ENCODE peak calls at places on chromosomes 3 and 15, in nine cellular contexts. S is GM13977, P is body of pancreas, E is esophagus squamous epithelium, H is GM06990, Z is endodermal cell, G is cardiac fibroblast, C is tibial nerve, X is fibroblast of pulmonary artery. N is an unnamed sample.

GRCh38 chr3:134027631-134028030 is 2.1 kb downstream of the SLCO2A1 start:
- DNase-seq in S (no peak), P (no peak), E (no peak), H (no peak), Z (no peak), G (no peak), C (no peak), X (no peak), N (no peak)

GRCh38 chr15:51229907-51230328 is 108.5 kb downstream of the CYP19A1 start:
- DNase-seq in S (peak), P (no peak), E (no peak), H (no peak), Z (peak), G (peak), C (no peak), X (peak), N (no peak)

GRCh38 chr3:149395107-149396089 is 17.9 kb upstream of the TM4SF1 start:
- DNase-seq in S (no peak), P (peak), E (no peak), H (no peak), Z (no peak), G (peak), C (no peak), X (peak), N (peak)

GRCh38 chr3:5058463-5058862 is 63.6 kb upstream of the ARL8B start:
- DNase-seq in S (no peak), P (no peak), E (no peak), H (no peak), Z (no peak), G (peak), C (no peak), X (peak), N (peak)

GRCh38 chr3:100796556-100796955 is 87.3 kb downstream of the TFG start:
- DNase-seq in S (no peak), P (no peak), E (no peak), H (no peak), Z (no peak), G (peak), C (no peak), X (peak), N (no peak)

GRCh38 chr3:94162700-94163099 is 99.8 kb downstream of the NSUN3 start:
- DNase-seq in S (no peak), P (no peak), E (no peak), H (no peak), Z (peak), G (no peak), C (no peak), X (peak), N (peak)

GRCh38 chr15:35444557-35445204 is 101.3 kb downstream of the DPH6 start:
- DNase-seq in S (peak), P (no peak), E (no peak), H (peak), Z (no peak), G (peak), C (no peak), X (peak), N (no peak)

GRCh38 chr3:48369685-48370329 is 2.2 kb upstream of the FBXW12 start:
- DNase-seq in S (no peak), P (peak), E (no peak), H (no peak), Z (peak), G (no peak), C (no peak), X (no peak), N (no peak)

GRCh38 chr3:169659096-169659521 is 4.4 kb downstream of the MECOM start:
- DNase-seq in S (peak), P (peak), E (no peak), H (no peak), Z (peak), G (peak), C (no peak), X (no peak), N (no peak)

GRCh38 chr3:194089357-194090177 is 46.4 kb upstream of the HES1 start:
- DNase-seq in S (peak), P (peak), E (peak), H (peak), Z (peak), G (peak), C (peak), X (peak), N (peak)

GRCh38 chr3:144105542-144105941 is 133.9 kb downstream of the DIPK2A start:
- DNase-seq in S (no peak), P (peak), E (no peak), H (no peak), Z (no peak), G (no peak), C (no peak), X (no peak), N (no peak)

GRCh38 chr3:196979545-196979944 is 10.9 kb upstream of the PIGZ start:
- DNase-seq in S (no peak), P (no peak), E (no peak), H (no peak), Z (peak), G (peak), C (no peak), X (peak), N (no peak)

GRCh38 chr15:82873000-82873680 is 63.7 kb downstream of the WHAMM start:
- DNase-seq in S (no peak), P (no peak), E (no peak), H (no peak), Z (peak), G (no peak), C (no peak), X (no peak), N (no peak)

GRCh38 chr3:173893066-173893465 is 495.5 kb downstream of the NLGN1 start:
- DNase-seq in S (no peak), P (no peak), E (no peak), H (no peak), Z (no peak), G (no peak), C (no peak), X (no peak), N (no peak)

GRCh38 chr15:63461230-63461629 is 43.2 kb upstream of the USP3 start:
- DNase-seq in S (no peak), P (no peak), E (no peak), H (no peak), Z (peak), G (no peak), C (no peak), X (peak), N (no peak)

GRCh38 chr3:98388147-98388546 is 2.3 kb upstream of the OR5K3 start:
- DNase-seq in S (no peak), P (no peak), E (no peak), H (no peak), Z (no peak), G (no peak), C (no peak), X (no peak), N (no peak)

GRCh38 chr3:108474581-108474980 is 35.8 kb downstream of the MYH15 start:
- DNase-seq in S (no peak), P (no peak), E (no peak), H (no peak), Z (no peak), G (no peak), C (no peak), X (no peak), N (no peak)
- TF ChIP-seq CTCF in S (no peak), P (no peak), E (no peak), H (no peak), Z (no peak), G (no peak), C (no peak), X (no peak), N (no peak)

GRCh38 chr15:85622432-85622831 is 172.3 kb downstream of the KLHL25 start:
- DNase-seq in S (no peak), P (no peak), E (no peak), H (no peak), Z (no peak), G (no peak), C (no peak), X (no peak), N (no peak)
- TF ChIP-seq CTCF in S (no peak), P (no peak), E (no peak), H (no peak), Z (no peak), G (no peak), C (no peak), X (no peak), N (no peak)

GRCh38 chr3:36923523-36923943 is 21.3 kb downstream of the TRANK1 start:
- DNase-seq in S (no peak), P (peak), E (no peak), H (no peak), Z (peak), G (no peak), C (no peak), X (no peak), N (no peak)
- TF ChIP-seq CTCF in S (no peak), P (no peak), E (no peak), H (peak), Z (peak), G (no peak), C (no peak), X (no peak), N (no peak)

GRCh38 chr3:119490153-119490552 is 8.2 kb upstream of the TIMMDC1 start:
- DNase-seq in S (no peak), P (no peak), E (no peak), H (no peak), Z (no peak), G (no peak), C (no peak), X (no peak), N (no peak)
- TF ChIP-seq CTCF in S (no peak), P (no peak), E (no peak), H (no peak), Z (peak), G (no peak), C (no peak), X (peak), N (no peak)

DNA sequence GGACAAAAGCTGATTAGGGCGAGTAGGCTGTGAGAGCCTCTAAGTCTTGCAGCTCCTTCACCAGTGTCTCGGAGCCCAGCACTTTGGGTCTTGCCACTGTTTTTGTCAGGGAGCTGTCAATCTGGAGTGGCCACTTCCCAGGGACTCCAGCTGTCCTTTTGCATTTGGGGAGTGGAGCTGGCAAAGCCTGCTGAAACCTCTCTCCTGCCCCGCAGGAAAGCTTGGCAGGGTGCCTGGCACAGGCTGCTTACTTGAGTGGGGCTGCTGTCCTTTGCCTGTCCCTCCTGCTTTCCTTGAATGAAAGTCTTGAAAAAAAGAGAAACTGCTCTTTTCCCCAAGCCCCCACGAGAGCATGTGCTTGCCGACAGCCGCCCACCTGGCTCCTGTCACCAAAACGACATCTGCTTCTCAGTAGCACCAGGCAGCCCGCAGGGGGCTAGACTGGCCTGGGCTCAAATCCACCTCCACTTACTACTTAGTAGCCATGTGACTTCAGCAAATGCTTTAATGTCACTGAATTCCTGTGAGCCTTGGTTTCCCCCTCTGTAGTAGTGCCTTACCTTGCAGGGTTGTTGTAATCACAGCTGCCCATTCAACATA is 13.7 kb downstream of the USP13 start:
- DNase-seq in S (no peak), P (peak), E (no peak), H (no peak), Z (peak), G (peak), C (no peak), X (peak), N (no peak)
- TF ChIP-seq CTCF in S (no peak), P (no peak), E (no peak), H (no peak), Z (peak), G (no peak), C (no peak), X (no peak), N (no peak)

DNA sequence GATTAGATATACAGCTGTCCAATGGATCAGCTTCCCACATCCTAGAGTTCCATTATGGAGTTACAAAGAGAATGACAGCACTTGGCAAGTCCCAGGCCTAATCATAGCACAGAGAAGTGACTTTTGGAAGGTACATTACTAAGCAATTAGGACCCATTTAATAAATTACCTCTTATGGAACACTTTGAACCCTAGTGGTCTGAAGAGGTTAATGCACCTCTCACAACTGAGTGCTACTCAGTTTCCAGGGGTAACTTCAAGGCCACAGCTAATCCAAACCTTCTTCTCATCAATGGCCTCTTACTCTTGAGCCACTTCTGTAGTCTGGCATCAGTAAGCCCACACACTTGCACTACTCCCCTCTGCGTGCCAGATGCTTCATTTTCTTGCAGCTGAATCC is 34.9 kb upstream of the MEIS2 start:
- DNase-seq in S (no peak), P (no peak), E (no peak), H (no peak), Z (peak), G (no peak), C (no peak), X (peak), N (no peak)
- TF ChIP-seq CTCF in S (peak), P (no peak), E (peak), H (peak), Z (peak), G (peak), C (no peak), X (peak), N (peak)

GRCh38 chr3:46881819-46882376 is 4.4 kb downstream of the PTH1R start:
- DNase-seq in S (no peak), P (peak), E (no peak), H (no peak), Z (peak), G (peak), C (no peak), X (no peak), N (no peak)

GRCh38 chr3:46880884-46881818 is 3.6 kb downstream of the PTH1R start:
- DNase-seq in S (no peak), P (no peak), E (no peak), H (no peak), Z (peak), G (no peak), C (no peak), X (no peak), N (no peak)

GRCh38 chr3:46877671-46878125 is at the start of gene PTH1R:
- DNase-seq in S (no peak), P (no peak), E (no peak), H (no peak), Z (no peak), G (no peak), C (no peak), X (no peak), N (no peak)

GRCh38 chr3:46876313-46877300 is 914 bp upstream of the PTH1R start:
- DNase-seq in S (no peak), P (no peak), E (no peak), H (no peak), Z (no peak), G (no peak), C (no peak), X (no peak), N (no peak)

GRCh38 chr3:46878796-46879436 is 1.4 kb downstream of the PTH1R start:
- DNase-seq in S (no peak), P (peak), E (no peak), H (no peak), Z (peak), G (no peak), C (no peak), X (no peak), N (no peak)
- TF ChIP-seq CTCF in S (no peak), P (no peak), E (no peak), H (no peak), Z (peak), G (no peak), C (no peak), X (no peak), N (no peak)